ENCODE peak calls at places on chromosomes 7 and 10, in six cellular contexts. C, P, J, Y, U and R are unnamed samples.
A peak's percentile ranks its signal among the peaks of the same experiment; 100 is the strongest.

GRCh38 chr7:117019287-117019686 is 66.0 kb downstream of the ST7 start:
- DNase-seq in U (no peak), Y (no peak), J (no peak), P (no peak), C (no peak), R (no peak)

GRCh38 chr10:132195366-132196075 is 8.8 kb downstream of the DPYSL4 start:
- DNase-seq in Y (no peak), C (no peak), J (no peak), P (no peak), U (no peak), R (no peak)

GRCh38 chr7:50853311-50853710 is 70.6 kb upstream of the GRB10 start:
- DNase-seq in Y (no peak), U (no peak), P (no peak), C (no peak), J (no peak), R (no peak)

GRCh38 chr10:89813546-89813945 is 112.2 kb downstream of the KIF20B start:
- DNase-seq in P (no peak), C (no peak), Y (no peak), J (no peak), U (no peak), R (no peak)

GRCh38 chr10:76973515-76974289 is 663.9 kb downstream of the KCNMA1 start:
- DNase-seq in P (no peak), C (peak; percentile 7), U (no peak), J (no peak), Y (no peak), R (no peak)

GRCh38 chr7:22765609-22766008 is 38.6 kb downstream of the IL6 start:
- DNase-seq in P (no peak), C (no peak), J (no peak), Y (no peak), U (no peak), R (no peak)

GRCh38 chr10:11177926-11178453 is 160.3 kb downstream of the CELF2 start:
- DNase-seq in U (peak; percentile 34), J (no peak), Y (no peak), P (peak; percentile 41), C (no peak), R (no peak)

GRCh38 chr7:79741684-79742083 is 288.2 kb upstream of the MAGI2 start:
- DNase-seq in C (no peak), J (no peak), P (no peak), Y (peak; percentile 32), U (no peak), R (no peak)

GRCh38 chr7:34011017-34011680 is 105.8 kb downstream of the BMPER start:
- DNase-seq in Y (no peak), U (no peak), J (no peak), C (no peak), P (no peak), R (no peak)

GRCh38 chr7:46972205-46972604 is 609.7 kb downstream of the TNS3 start:
- DNase-seq in P (no peak), C (peak; percentile 30), J (no peak), Y (peak; percentile 12), U (no peak), R (no peak)

GRCh38 chr7:47779341-47779771 is 168.9 kb downstream of the PKD1L1 start:
- DNase-seq in Y (no peak), U (no peak), C (no peak), P (no peak), J (no peak), R (no peak)

GRCh38 chr7:74372060-74372408 is 81.7 kb upstream of the GTF2IRD1 start:
- DNase-seq in U (no peak), C (no peak), P (no peak), J (no peak), Y (no peak), R (no peak)

GRCh38 chr10:42950606-42951485 is 126.0 kb upstream of the RET start:
- DNase-seq in C (no peak), P (no peak), U (no peak), Y (no peak), J (no peak), R (no peak)

GRCh38 chr7:20306499-20306946 is 24.2 kb upstream of the ITGB8 start:
- DNase-seq in J (no peak), Y (peak; percentile 90), C (no peak), P (no peak), U (no peak), R (no peak)

GRCh38 chr7:50342616-50343114 is 38.1 kb downstream of the IKZF1 start:
- DNase-seq in Y (no peak), U (no peak), J (no peak), C (no peak), P (peak; percentile 58), R (peak; percentile 67)

GRCh38 chr7:9488555-9488954 is 1055.1 kb downstream of the NXPH1 start:
- DNase-seq in U (no peak), J (no peak), C (peak; percentile 6), P (no peak), Y (peak; percentile 65), R (no peak)

GRCh38 chr10:117241541-117242462 is 888 bp downstream of the SLC18A2 start:
- DNase-seq in J (no peak), C (no peak), U (no peak), P (no peak), Y (no peak), R (no peak)

GRCh38 chr7:132652507-132652906 is 76.2 kb upstream of the PLXNA4 start:
- DNase-seq in U (no peak), Y (no peak), C (no peak), J (no peak), P (no peak), R (no peak)

GRCh38 chr7:10412426-10413019 is 561.1 kb upstream of the PHF14 start:
- DNase-seq in Y (peak; percentile 59), J (no peak), U (no peak), P (no peak), C (no peak), R (no peak)

GRCh38 chr7:190196-190595 is 2.2 kb upstream of the FAM20C start:
- DNase-seq in P (no peak), J (no peak), Y (no peak), U (no peak), C (no peak), R (no peak)

GRCh38 chr7:148535227-148535626 is 55.3 kb upstream of the C7orf33 start:
- DNase-seq in C (no peak), P (peak; percentile 15), U (no peak), Y (no peak), J (no peak), R (no peak)

GRCh38 chr10:61904711-61905445 is 3.4 kb downstream of the ARID5B start:
- DNase-seq in J (no peak), Y (peak; percentile 79), P (peak; percentile 30), C (no peak), U (no peak), R (no peak)

GRCh38 chr7:13920053-13920697 is 69.3 kb downstream of the ETV1 start:
- DNase-seq in Y (peak; percentile 99), J (no peak), C (peak; percentile 100), P (peak; percentile 20), U (no peak), R (no peak)

GRCh38 chr10:93566435-93567276 is at the start of gene FFAR4:
- DNase-seq in U (peak; percentile 45), Y (no peak), C (no peak), J (no peak), P (peak; percentile 58), R (no peak)
- H3K27me3 ChIP-seq in U (peaks cover 89% of the 10 kb centered on the region), Y (peaks cover 65% of the 10 kb centered on the region), C (peaks cover 56% of the 10 kb centered on the region), J (peaks cover 17% of the 10 kb centered on the region), P (peaks cover 52% of the 10 kb centered on the region), R (no peaks in the 10 kb centered on the region)

GRCh38 chr10:86969421-86970041 is 1.2 kb downstream of the ADIRF start:
- DNase-seq in P (no peak), C (no peak), J (no peak), Y (peak; percentile 56), U (peak; percentile 20), R (no peak)

GRCh38 chr10:86967481-86967941 is 771 bp upstream of the ADIRF start:
- DNase-seq in J (no peak), U (no peak), Y (no peak), C (no peak), P (no peak), R (no peak)

GRCh38 chr10:86968994-86969355 is 693 bp downstream of the ADIRF start:
- DNase-seq in Y (no peak), C (no peak), P (no peak), J (no peak), U (peak; percentile 19), R (no peak)

GRCh38 chr10:86970152-86970886 is 2.0 kb downstream of the ADIRF start:
- DNase-seq in C (no peak), P (peak; percentile 68), J (no peak), Y (no peak), U (peak; percentile 88), R (no peak)

DNA sequence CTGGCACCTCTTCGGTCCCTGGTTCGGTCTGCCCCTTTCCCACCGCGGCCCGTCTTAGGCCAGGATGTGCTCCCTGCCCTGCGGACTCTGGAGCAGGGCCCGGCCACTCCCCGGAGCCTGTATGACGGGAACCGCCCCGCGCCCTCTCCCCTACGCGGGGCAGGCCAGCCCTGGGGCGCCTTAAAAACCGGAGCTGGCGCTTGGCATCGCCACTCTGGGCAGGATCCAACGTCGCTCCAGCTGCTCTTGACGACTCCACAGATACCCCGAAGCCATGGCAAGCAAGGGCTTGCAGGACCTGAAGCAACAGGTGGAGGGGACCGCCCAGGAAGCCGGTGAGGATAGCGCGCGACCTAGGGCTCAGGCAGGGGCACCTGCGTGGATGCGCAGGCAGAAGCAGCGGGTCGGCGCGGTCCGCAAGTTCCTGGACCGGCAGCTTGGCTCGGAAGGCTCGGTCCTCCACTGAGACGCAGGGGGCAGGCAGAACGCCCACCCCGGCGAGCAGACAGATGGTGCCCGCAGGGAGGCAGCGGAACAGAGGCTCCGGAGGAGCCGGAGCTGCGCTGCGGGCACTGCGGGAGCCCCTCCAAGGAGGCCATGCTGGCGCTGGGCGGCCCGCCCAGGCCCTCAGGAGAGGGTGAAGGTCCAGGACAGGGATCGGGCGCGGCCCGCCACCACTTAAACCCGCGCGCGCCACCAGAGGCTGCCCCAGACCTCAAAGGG is at the start of gene ADIRF:
- DNase-seq in P (peak; percentile 84), C (no peak), U (peak; percentile 71), Y (peak; percentile 16), J (no peak), R (no peak)
- H3K27ac ChIP-seq in P (peak within 1 kb of the TSS; percentile 95), C (no peak within 1 kb of the TSS), U (peak within 1 kb of the TSS; percentile 97), Y (peak within 1 kb of the TSS; percentile 16), J (peak within 1 kb of the TSS; percentile 97), R (no peak within 1 kb of the TSS)

DNA sequence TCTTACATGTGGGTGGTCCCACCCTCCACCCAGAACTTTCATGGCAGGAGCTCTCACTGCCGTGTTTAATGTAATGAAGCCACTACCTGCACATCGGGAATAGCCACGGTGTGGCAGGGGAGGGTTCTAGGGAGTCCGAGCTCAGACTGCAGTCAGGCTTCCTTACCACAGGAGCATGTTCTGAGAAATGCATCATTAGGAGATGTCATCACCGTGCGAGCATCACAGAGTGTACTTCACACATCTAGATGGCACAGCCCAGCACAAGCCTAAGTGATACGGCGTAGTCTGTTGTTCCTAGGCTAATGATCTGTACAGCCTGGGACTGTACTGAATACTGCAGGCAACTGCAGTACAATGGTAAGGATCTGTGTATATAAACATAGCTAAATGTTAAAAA is 153.0 kb upstream of the LANCL2 start:
- DNase-seq in Y (no peak), C (no peak), P (no peak), U (no peak), J (no peak), R (no peak)
- H3K4me3 ChIP-seq in Y (no peak overlapping the region), C (no peak overlapping the region), P (no peak overlapping the region), U (no peak overlapping the region), J (no peak overlapping the region), R (no peak overlapping the region)

GRCh38 chr7:67423058-67423457 is 426.4 kb downstream of the TYW1 start:
- DNase-seq in U (no peak), J (no peak), P (no peak), C (no peak), Y (no peak), R (no peak)

GRCh38 chr7:67426654-67427053 is 430.0 kb downstream of the TYW1 start:
- DNase-seq in J (no peak), C (no peak), U (no peak), Y (no peak), P (no peak), R (no peak)

GRCh38 chr7:67422601-67423000 is 426.0 kb downstream of the TYW1 start:
- DNase-seq in Y (no peak), P (no peak), C (no peak), U (no peak), J (no peak), R (no peak)
- H3K27me3 ChIP-seq in Y (no peaks in the 10 kb centered on the region), P (no peaks in the 10 kb centered on the region), C (no peaks in the 10 kb centered on the region), U (peaks cover 26% of the 10 kb centered on the region), J (no peaks in the 10 kb centered on the region), R (no peaks in the 10 kb centered on the region)